ENCODE peak calls at places on chromosome 5, in six cellular contexts. G is hypothalamus, N is globus pallidus, B is cardiac fibroblast, Y is cardiac muscle cell, H is HFF-Myc. V is an unnamed sample.

GRCh38 chr5:96176022-96176421 is 214.4 kb upstream of the ELL2 start:
- DNase-seq in G (no peak), N (no peak), B (no peak), Y (peak; percentile 35), H (no peak), V (no peak)

GRCh38 chr5:1400211-1400855 is 44.9 kb downstream of the SLC6A3 start:
- DNase-seq in G (no peak), N (no peak), B (no peak), Y (no peak), H (no peak), V (no peak)

GRCh38 chr5:171702391-171702790 is 83.2 kb upstream of the SMIM23 start:
- DNase-seq in G (no peak), N (no peak), B (no peak), Y (no peak), H (no peak), V (no peak)

GRCh38 chr5:115920171-115920725 is 42.0 kb upstream of the LVRN start:
- DNase-seq in G (no peak), N (no peak), B (peak; percentile 28), Y (peak; percentile 34), H (no peak), V (no peak)

GRCh38 chr5:179371681-179372675 is 26.7 kb upstream of the ADAMTS2 start:
- DNase-seq in G (no peak), N (peak; percentile 15), B (no peak), Y (no peak), H (no peak), V (peak; percentile 78)

GRCh38 chr5:139104577-139105271 is 93.4 kb downstream of the SIL1 start:
- DNase-seq in G (no peak), N (peak; percentile 62), B (peak; percentile 88), Y (peak; percentile 96), H (peak; percentile 6), V (peak; percentile 65)

GRCh38 chr5:143771229-143772001 is 40.5 kb upstream of the HMHB1 start:
- DNase-seq in G (no peak), N (no peak), B (no peak), Y (peak; percentile 10), H (no peak), V (peak; percentile 2)

GRCh38 chr5:122153230-122153629 is 23.9 kb downstream of the ZNF474 start:
- DNase-seq in G (no peak), N (no peak), B (peak; percentile 79), Y (peak; percentile 58), H (no peak), V (no peak)

GRCh38 chr5:169576181-169576598 is 7.4 kb upstream of the SPDL1 start:
- DNase-seq in G (no peak), N (no peak), B (peak; percentile 94), Y (peak; percentile 96), H (no peak), V (no peak)

GRCh38 chr5:5293029-5293428 is 129.4 kb upstream of the ICE1 start:
- DNase-seq in G (no peak), N (no peak), B (no peak), Y (no peak), H (no peak), V (no peak)

GRCh38 chr5:57822651-57823050 is 340.0 kb upstream of the ACTBL2 start:
- DNase-seq in G (no peak), N (no peak), B (no peak), Y (no peak), H (no peak), V (no peak)